ENCODE peak calls at places on chromosome 15, in seven cellular contexts. R is central memory CD4-positive, alpha-beta T cell; H is fibroblast of mammary gland; A is GM12878; X is kidney epithelial cell; Z is kidney tubule cell; T is NCI-H1105 treated with DMSO at 0.1 percent for 48 hours. V is an unnamed sample.

GRCh38 chr15:41878355-41878699 is 15.5 kb downstream of the SPTBN5 start:
- DNase-seq in R (no peak), H (no peak), A (no peak), X (no peak), Z (no peak), T (no peak), V (no peak)

GRCh38 chr15:32936283-32936918 is 218.6 kb downstream of the GREM1 start:
- DNase-seq in R (no peak), H (peak; percentile 83), A (no peak), X (no peak), Z (peak; percentile 37), T (no peak), V (no peak)

GRCh38 chr15:75031773-75032302 is 8.4 kb downstream of the PPCDC start:
- DNase-seq in R (no peak), H (no peak), A (no peak), X (no peak), Z (peak; percentile 16), T (no peak), V (no peak)

GRCh38 chr15:27028836-27029482 is 58.0 kb downstream of the GABRG3 start:
- DNase-seq in R (no peak), H (no peak), A (no peak), X (no peak), Z (peak; percentile 8), T (no peak), V (no peak)

GRCh38 chr15:94135748-94136147 is 95.6 kb upstream of the MCTP2 start:
- DNase-seq in R (no peak), H (peak; percentile 46), A (no peak), X (no peak), Z (no peak), T (peak; percentile 22), V (no peak)

GRCh38 chr15:77417642-77418041 is 2.3 kb downstream of the PEAK1 start:
- DNase-seq in R (no peak), H (peak; percentile 19), A (no peak), X (no peak), Z (no peak), T (no peak), V (no peak)

GRCh38 chr15:37134699-37135131 is 34.4 kb upstream of the MEIS2 start:
- DNase-seq in R (no peak), H (peak; percentile 69), A (no peak), X (no peak), Z (peak; percentile 40), T (peak; percentile 8), V (no peak)

GRCh38 chr15:31571676-31572075 is 245.0 kb downstream of the KLF13 start:
- DNase-seq in R (no peak), H (no peak), A (no peak), X (no peak), Z (no peak), T (no peak), V (no peak)

GRCh38 chr15:47720555-47720954 is 3.2 kb downstream of the SEMA6D start:
- DNase-seq in R (no peak), H (no peak), A (no peak), X (no peak), Z (no peak), T (no peak), V (no peak)

GRCh38 chr15:40069178-40070165 is 30.5 kb upstream of the SRP14 start:
- DNase-seq in R (no peak), H (no peak), A (no peak), X (peak; percentile 81), Z (peak; percentile 96), T (peak; percentile 92), V (no peak)

GRCh38 chr15:41607033-41607432 is 48.0 kb downstream of the TYRO3 start:
- DNase-seq in R (no peak), H (peak; percentile 96), A (no peak), X (peak; percentile 60), Z (peak; percentile 84), T (no peak), V (no peak)

GRCh38 chr15:76994971-76995945 is at the start of gene PSTPIP1:
- DNase-seq in R (peak; percentile 74), H (no peak), A (no peak), X (no peak), Z (no peak), T (no peak), V (no peak)

GRCh38 chr15:73840771-73841170 is 32.6 kb upstream of the TBC1D21 start:
- DNase-seq in R (no peak), H (no peak), A (no peak), X (no peak), Z (no peak), T (no peak), V (no peak)

GRCh38 chr15:27820232-27820631 is 278.9 kb downstream of the OCA2 start:
- DNase-seq in R (no peak), H (peak; percentile 37), A (no peak), X (no peak), Z (no peak), T (no peak), V (no peak)

GRCh38 chr15:90037961-90038633 is 37.0 kb downstream of the ZNF710 start:
- DNase-seq in R (peak; percentile 56), H (peak; percentile 48), A (peak; percentile 89), X (no peak), Z (peak; percentile 78), T (no peak), V (no peak)